ENCODE peak calls at places on chromosomes 6 and 20, in five cellular contexts. I is stomach; D is prostate gland; N is psoas muscle; J is naive thymus-derived CD4-positive, alpha-beta T cell. O is an unnamed sample. For H3K4me1, the result is how much of the 10 kb centered on the place peaks cover.

GRCh38 chr6:90253631-90254030 is 43.0 kb downstream of the BACH2 start:
- DNase-seq in N (no peak), D (no peak), J (no peak), I (no peak), O (no peak)

GRCh38 chr6:127641905-127642304 is 64.9 kb downstream of the C6orf58 start:
- DNase-seq in D (no peak), N (no peak), I (no peak), J (no peak), O (no peak)

GRCh38 chr20:17500271-17500670 is 30.9 kb downstream of the BFSP1 start:
- DNase-seq in N (no peak), J (no peak), I (no peak), D (no peak), O (no peak)

GRCh38 chr6:57190140-57190539 is 18.0 kb downstream of the BAG2 start:
- DNase-seq in I (no peak), J (no peak), D (no peak), N (no peak), O (no peak)

GRCh38 chr6:109690373-109690739 is 646 bp downstream of the AK9 start:
- DNase-seq in J (peak), N (peak), D (peak), I (peak), O (peak)

GRCh38 chr6:71496018-71496800 is 207.6 kb downstream of the OGFRL1 start:
- DNase-seq in N (no peak), D (no peak), J (no peak), I (no peak), O (no peak)

GRCh38 chr6:152240436-152240835 is 396.7 kb downstream of the SYNE1 start:
- DNase-seq in N (no peak), I (no peak), J (no peak), D (no peak), O (no peak)

GRCh38 chr20:42595625-42596024 is 594.1 kb downstream of the PTPRT start:
- DNase-seq in D (no peak), J (no peak), I (peak), N (no peak), O (no peak)

GRCh38 chr6:4692664-4693063 is 83.5 kb upstream of the CDYL start:
- DNase-seq in J (no peak), N (no peak), I (no peak), D (no peak), O (no peak)

GRCh38 chr6:161048636-161049035 is 57.1 kb downstream of the MAP3K4 start:
- DNase-seq in D (no peak), J (no peak), I (no peak), N (no peak), O (no peak)

GRCh38 chr20:20894753-20895152 is 182.3 kb upstream of the RALGAPA2 start:
- DNase-seq in D (no peak), N (peak), I (no peak), J (no peak), O (no peak)

GRCh38 chr20:15576401-15576800 is 996.8 kb downstream of the KIF16B start:
- DNase-seq in N (no peak), J (no peak), I (no peak), D (no peak), O (no peak)

GRCh38 chr6:66328181-66328580 is 621.2 kb upstream of the EYS start:
- DNase-seq in I (no peak), D (no peak), J (no peak), N (no peak), O (no peak)

GRCh38 chr6:105651969-105652368 is 249.1 kb upstream of the PREP start:
- DNase-seq in D (no peak), N (no peak), J (no peak), I (no peak), O (no peak)

GRCh38 chr6:157255079-157255478 is 68.2 kb downstream of the TMEM242 start:
- DNase-seq in I (no peak), D (no peak), N (no peak), J (no peak), O (no peak)
- H3K4me1 ChIP-seq in I (under half), D (under half), N (under half), J (under half), O (under half)

DNA sequence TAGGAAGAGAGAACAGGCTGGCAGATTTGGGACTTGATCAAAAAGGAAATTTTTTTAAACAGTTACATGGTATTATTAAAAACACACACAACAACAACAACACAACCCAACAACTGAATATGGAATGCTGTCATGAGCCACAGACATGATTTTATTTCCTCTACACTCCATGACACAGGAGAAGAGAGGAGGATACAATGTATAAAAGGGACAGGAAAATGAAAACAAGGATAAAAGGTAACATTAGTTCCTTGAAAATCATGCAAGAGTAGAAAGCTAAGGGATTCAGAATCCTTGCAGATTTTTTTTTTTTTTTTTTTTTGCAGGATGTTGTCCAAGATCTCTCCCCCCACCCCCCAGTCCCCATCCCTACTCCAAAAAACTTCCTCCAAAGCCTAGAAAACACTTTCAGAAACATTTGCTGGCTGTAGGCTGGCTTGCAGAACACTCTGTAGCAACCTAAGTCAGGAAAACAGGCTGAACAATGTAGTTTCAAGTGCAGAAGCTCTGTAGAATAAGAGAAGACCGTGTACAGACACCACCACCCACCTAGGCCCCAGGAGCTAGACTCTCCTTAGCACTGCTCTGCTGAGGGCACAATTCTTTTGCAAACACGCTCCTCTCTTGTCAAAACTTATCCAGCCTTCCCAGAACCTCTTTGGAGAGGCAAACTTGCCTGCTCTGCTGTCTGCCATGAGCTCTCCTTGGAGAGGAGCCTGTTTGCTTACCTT is 845 bp downstream of the ZMYND8 start:
- DNase-seq in D (no peak), J (no peak), N (no peak), I (no peak), O (peak)
- H3K4me1 ChIP-seq in D (half or more), J (half or more), N (half or more), I (half or more), O (under half)

GRCh38 chr20:64057628-64058498 is 5.1 kb upstream of the TCEA2 start:
- DNase-seq in I (peak), N (peak), J (peak), D (peak), O (peak)
- H3K4me1 ChIP-seq in I (under half), N (under half), J (under half), D (under half), O (under half)

GRCh38 chr6:111763381-111763780 is 109.9 kb downstream of the FYN start:
- DNase-seq in D (no peak), I (no peak), N (no peak), J (no peak), O (no peak)
- H3K4me1 ChIP-seq in D (under half), I (under half), N (under half), J (half or more), O (under half)

GRCh38 chr20:37586078-37586477 is 58.4 kb upstream of the BLCAP start:
- DNase-seq in N (no peak), I (no peak), D (no peak), J (no peak), O (no peak)
- H3K4me1 ChIP-seq in N (under half), I (under half), D (under half), J (under half), O (under half)

O was measured in colonic mucosa.